ENCODE peak calls at places on chromosome 6, in nine cellular contexts. One of them, this sample, is unnamed.

GRCh38 chr6:111721677-111722219 is 116.1 kb upstream of the TRAF3IP2 start:
- DNase-seq in body of pancreas: no peak
- DNase-seq in adrenal gland: no peak
- DNase-seq in Peyer's patch: no peak
- DNase-seq in HCT116: peak; percentile 13
- DNase-seq in ovary: no peak
- DNase-seq in stomach: no peak
- DNase-seq in IMR-90: peak; percentile 44
- DNase-seq in spleen: no peak
- DNase-seq in this sample: no peak

GRCh38 chr6:142474446-142475289 is 172.9 kb downstream of the ADGRG6 start:
- DNase-seq in body of pancreas: no peak
- DNase-seq in adrenal gland: peak; percentile 15
- DNase-seq in Peyer's patch: peak; percentile 47
- DNase-seq in HCT116: peak; percentile 77
- DNase-seq in ovary: no peak
- DNase-seq in stomach: peak; percentile 31
- DNase-seq in IMR-90: peak; percentile 76
- DNase-seq in spleen: no peak
- DNase-seq in this sample: peak; percentile 51

GRCh38 chr6:151665329-151665728 is 142.2 kb upstream of the ESR1 start:
- DNase-seq in body of pancreas: no peak
- DNase-seq in adrenal gland: no peak
- DNase-seq in Peyer's patch: no peak
- DNase-seq in HCT116: no peak
- DNase-seq in ovary: no peak
- DNase-seq in stomach: no peak
- DNase-seq in IMR-90: no peak
- DNase-seq in spleen: no peak
- DNase-seq in this sample: no peak

GRCh38 chr6:44761046-44761445 is 373.5 kb downstream of the CDC5L start:
- DNase-seq in body of pancreas: no peak
- DNase-seq in adrenal gland: no peak
- DNase-seq in Peyer's patch: no peak
- DNase-seq in HCT116: peak; percentile 0
- DNase-seq in ovary: no peak
- DNase-seq in stomach: no peak
- DNase-seq in IMR-90: no peak
- DNase-seq in spleen: no peak
- DNase-seq in this sample: no peak

GRCh38 chr6:7707787-7708186 is 18.1 kb upstream of the BMP6 start:
- DNase-seq in body of pancreas: no peak
- DNase-seq in adrenal gland: no peak
- DNase-seq in Peyer's patch: no peak
- DNase-seq in HCT116: no peak
- DNase-seq in ovary: no peak
- DNase-seq in stomach: no peak
- DNase-seq in IMR-90: peak; percentile 61
- DNase-seq in spleen: no peak
- DNase-seq in this sample: no peak

GRCh38 chr6:134216304-134217029 is 101.4 kb downstream of the SGK1 start:
- DNase-seq in body of pancreas: no peak
- DNase-seq in adrenal gland: no peak
- DNase-seq in Peyer's patch: no peak
- DNase-seq in HCT116: no peak
- DNase-seq in ovary: no peak
- DNase-seq in stomach: no peak
- DNase-seq in IMR-90: no peak
- DNase-seq in spleen: no peak
- DNase-seq in this sample: no peak

GRCh38 chr6:6680524-6680923 is 92.0 kb downstream of the LY86 start:
- DNase-seq in body of pancreas: no peak
- DNase-seq in adrenal gland: no peak
- DNase-seq in Peyer's patch: no peak
- DNase-seq in HCT116: no peak
- DNase-seq in ovary: no peak
- DNase-seq in stomach: no peak
- DNase-seq in IMR-90: no peak
- DNase-seq in spleen: no peak
- DNase-seq in this sample: no peak

GRCh38 chr6:143234686-143235085 is 174.0 kb downstream of the AIG1 start:
- DNase-seq in body of pancreas: no peak
- DNase-seq in adrenal gland: no peak
- DNase-seq in Peyer's patch: no peak
- DNase-seq in HCT116: no peak
- DNase-seq in ovary: no peak
- DNase-seq in stomach: no peak
- DNase-seq in IMR-90: no peak
- DNase-seq in spleen: no peak
- DNase-seq in this sample: no peak

GRCh38 chr6:52539607-52540006 is 37.3 kb downstream of the TRAM2 start:
- DNase-seq in body of pancreas: no peak
- DNase-seq in adrenal gland: no peak
- DNase-seq in Peyer's patch: no peak
- DNase-seq in HCT116: no peak
- DNase-seq in ovary: no peak
- DNase-seq in stomach: no peak
- DNase-seq in IMR-90: peak; percentile 87
- DNase-seq in spleen: no peak
- DNase-seq in this sample: no peak

GRCh38 chr6:148293181-148293995 is 49.2 kb upstream of the SASH1 start:
- DNase-seq in body of pancreas: peak; percentile 51
- DNase-seq in adrenal gland: no peak
- DNase-seq in Peyer's patch: no peak
- DNase-seq in HCT116: no peak
- DNase-seq in ovary: peak; percentile 38
- DNase-seq in stomach: no peak
- DNase-seq in IMR-90: peak; percentile 26
- DNase-seq in spleen: no peak
- DNase-seq in this sample: peak; percentile 70

GRCh38 chr6:3446197-3446596 is 10.7 kb downstream of the SLC22A23 start:
- DNase-seq in body of pancreas: no peak
- DNase-seq in adrenal gland: no peak
- DNase-seq in Peyer's patch: no peak
- DNase-seq in HCT116: no peak
- DNase-seq in ovary: no peak
- DNase-seq in stomach: no peak
- DNase-seq in IMR-90: no peak
- DNase-seq in spleen: no peak
- DNase-seq in this sample: no peak

GRCh38 chr6:36953931-36954261 is 642 bp upstream of the PI16 start:
- DNase-seq in body of pancreas: no peak
- DNase-seq in adrenal gland: no peak
- DNase-seq in Peyer's patch: no peak
- DNase-seq in HCT116: no peak
- DNase-seq in ovary: no peak
- DNase-seq in stomach: no peak
- DNase-seq in IMR-90: no peak
- DNase-seq in spleen: peak; percentile 27
- DNase-seq in this sample: no peak

GRCh38 chr6:87824813-87825475 is 122.9 kb upstream of the AKIRIN2 start:
- DNase-seq in body of pancreas: no peak
- DNase-seq in adrenal gland: no peak
- DNase-seq in Peyer's patch: no peak
- DNase-seq in HCT116: no peak
- DNase-seq in ovary: no peak
- DNase-seq in stomach: no peak
- DNase-seq in IMR-90: no peak
- DNase-seq in spleen: no peak
- DNase-seq in this sample: no peak

GRCh38 chr6:111846511-111847409 is 26.5 kb downstream of the FYN start:
- DNase-seq in body of pancreas: no peak
- DNase-seq in adrenal gland: no peak
- DNase-seq in Peyer's patch: no peak
- DNase-seq in HCT116: no peak
- DNase-seq in ovary: no peak
- DNase-seq in stomach: no peak
- DNase-seq in IMR-90: no peak
- DNase-seq in spleen: no peak
- DNase-seq in this sample: peak; percentile 60

GRCh38 chr6:140160494-140160893 is 786.0 kb upstream of the CITED2 start:
- DNase-seq in body of pancreas: no peak
- DNase-seq in adrenal gland: no peak
- DNase-seq in Peyer's patch: no peak
- DNase-seq in HCT116: no peak
- DNase-seq in ovary: no peak
- DNase-seq in stomach: no peak
- DNase-seq in IMR-90: no peak
- DNase-seq in spleen: no peak
- DNase-seq in this sample: no peak

GRCh38 chr6:81683928-81684327 is 68.6 kb downstream of the TENT5A start:
- DNase-seq in body of pancreas: no peak
- DNase-seq in adrenal gland: no peak
- DNase-seq in Peyer's patch: no peak
- DNase-seq in HCT116: no peak
- DNase-seq in ovary: no peak
- DNase-seq in stomach: no peak
- DNase-seq in IMR-90: peak; percentile 64
- DNase-seq in spleen: no peak
- DNase-seq in this sample: no peak

GRCh38 chr6:37920667-37921066 is 101.1 kb downstream of the ZFAND3 start:
- DNase-seq in body of pancreas: no peak
- DNase-seq in adrenal gland: no peak
- DNase-seq in Peyer's patch: no peak
- DNase-seq in HCT116: no peak
- DNase-seq in ovary: no peak
- DNase-seq in stomach: no peak
- DNase-seq in IMR-90: no peak
- DNase-seq in spleen: no peak
- DNase-seq in this sample: no peak

GRCh38 chr6:120844084-120844483 is 490.2 kb downstream of the TBC1D32 start:
- DNase-seq in body of pancreas: no peak
- DNase-seq in adrenal gland: no peak
- DNase-seq in Peyer's patch: no peak
- DNase-seq in HCT116: no peak
- DNase-seq in ovary: no peak
- DNase-seq in stomach: no peak
- DNase-seq in IMR-90: no peak
- DNase-seq in spleen: no peak
- DNase-seq in this sample: no peak

GRCh38 chr6:42805297-42805861 is 23.5 kb downstream of the BICRAL start:
- DNase-seq in body of pancreas: no peak
- DNase-seq in adrenal gland: no peak
- DNase-seq in Peyer's patch: no peak
- DNase-seq in HCT116: no peak
- DNase-seq in ovary: no peak
- DNase-seq in stomach: no peak
- DNase-seq in IMR-90: no peak
- DNase-seq in spleen: no peak
- DNase-seq in this sample: no peak

GRCh38 chr6:121879149-121879548 is 443.7 kb downstream of the GJA1 start:
- DNase-seq in body of pancreas: no peak
- DNase-seq in adrenal gland: no peak
- DNase-seq in Peyer's patch: no peak
- DNase-seq in HCT116: no peak
- DNase-seq in ovary: no peak
- DNase-seq in stomach: no peak
- DNase-seq in IMR-90: peak; percentile 93
- DNase-seq in spleen: no peak
- DNase-seq in this sample: no peak

GRCh38 chr6:2714359-2714895 is 36.3 kb downstream of the MYLK4 start:
- DNase-seq in body of pancreas: no peak
- DNase-seq in adrenal gland: peak; percentile 74
- DNase-seq in Peyer's patch: no peak
- DNase-seq in HCT116: no peak
- DNase-seq in ovary: peak; percentile 16
- DNase-seq in stomach: no peak
- DNase-seq in IMR-90: peak; percentile 97
- DNase-seq in spleen: no peak
- DNase-seq in this sample: no peak

GRCh38 chr6:158661156-158661555 is 11.3 kb downstream of the SYTL3 start:
- DNase-seq in body of pancreas: no peak
- DNase-seq in adrenal gland: no peak
- DNase-seq in Peyer's patch: no peak
- DNase-seq in HCT116: no peak
- DNase-seq in ovary: no peak
- DNase-seq in stomach: no peak
- DNase-seq in IMR-90: no peak
- DNase-seq in spleen: no peak
- DNase-seq in this sample: no peak
- H3K27ac ChIP-seq in body of pancreas: no peak overlapping the region
- H3K27ac ChIP-seq in adrenal gland: no peak overlapping the region
- H3K27ac ChIP-seq in Peyer's patch: no peak overlapping the region
- H3K27ac ChIP-seq in HCT116: no peak overlapping the region
- H3K27ac ChIP-seq in ovary: no peak overlapping the region
- H3K27ac ChIP-seq in stomach: no peak overlapping the region
- H3K27ac ChIP-seq in IMR-90: no peak overlapping the region
- H3K27ac ChIP-seq in spleen: no peak overlapping the region
- H3K27ac ChIP-seq in this sample: no peak overlapping the region

DNA sequence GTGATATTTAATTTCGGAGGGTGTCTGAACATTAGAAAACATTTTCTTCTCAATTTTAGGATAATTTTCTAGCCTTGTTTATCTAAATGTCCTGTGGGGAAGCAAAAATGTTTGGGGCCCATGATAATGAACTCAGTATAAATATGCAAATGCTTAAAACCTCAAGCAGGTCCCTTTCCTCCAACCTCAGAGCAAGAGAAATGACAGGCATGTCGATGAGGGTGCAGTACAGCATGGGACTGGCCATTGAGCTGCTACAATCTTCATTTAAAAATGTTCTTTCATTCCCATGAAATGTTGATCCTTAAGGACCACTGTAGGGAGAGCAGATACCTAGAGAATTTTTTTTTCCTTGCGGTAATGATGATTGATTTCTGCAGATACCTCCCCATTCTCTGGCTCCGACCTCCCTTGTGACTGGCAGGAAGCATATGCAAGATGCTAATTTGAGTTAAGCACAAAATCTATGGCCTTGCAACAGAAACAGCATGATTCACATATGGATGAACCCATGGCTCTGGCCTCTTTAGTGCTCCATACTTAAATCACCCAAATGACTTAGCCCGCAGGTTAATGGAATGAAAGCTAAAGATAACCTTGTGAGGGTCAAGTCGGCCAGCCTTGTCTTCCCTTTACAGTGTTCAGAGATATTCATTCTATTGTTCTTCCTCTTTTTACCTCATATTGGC is 243.4 kb downstream of the SOX4 start:
- DNase-seq in body of pancreas: no peak
- DNase-seq in adrenal gland: no peak
- DNase-seq in Peyer's patch: no peak
- DNase-seq in HCT116: no peak
- DNase-seq in ovary: no peak
- DNase-seq in stomach: no peak
- DNase-seq in IMR-90: no peak
- DNase-seq in spleen: no peak
- DNase-seq in this sample: no peak
- H3K4me1 ChIP-seq in body of pancreas: no peaks in the 10 kb centered on the region
- H3K4me1 ChIP-seq in adrenal gland: no peaks in the 10 kb centered on the region
- H3K4me1 ChIP-seq in Peyer's patch: no peaks in the 10 kb centered on the region
- H3K4me1 ChIP-seq in HCT116: no peaks in the 10 kb centered on the region
- H3K4me1 ChIP-seq in ovary: peaks cover 2% of the 10 kb centered on the region
- H3K4me1 ChIP-seq in stomach: no peaks in the 10 kb centered on the region
- H3K4me1 ChIP-seq in IMR-90: peaks cover 5% of the 10 kb centered on the region
- H3K4me1 ChIP-seq in spleen: no peaks in the 10 kb centered on the region
- H3K4me1 ChIP-seq in this sample: no peaks in the 10 kb centered on the region

GRCh38 chr6:90493332-90493731 is 93.5 kb downstream of the MAP3K7 start:
- DNase-seq in body of pancreas: no peak
- DNase-seq in adrenal gland: no peak
- DNase-seq in Peyer's patch: no peak
- DNase-seq in HCT116: no peak
- DNase-seq in ovary: no peak
- DNase-seq in stomach: no peak
- DNase-seq in IMR-90: peak; percentile 54
- DNase-seq in spleen: no peak
- DNase-seq in this sample: no peak
- TF ChIP-seq POLR2A in body of pancreas: no peak
- TF ChIP-seq POLR2A in adrenal gland: no peak
- TF ChIP-seq POLR2A in Peyer's patch: no peak
- TF ChIP-seq POLR2A in HCT116: no peak
- TF ChIP-seq POLR2A in ovary: no peak
- TF ChIP-seq POLR2A in stomach: no peak
- TF ChIP-seq POLR2A in IMR-90: no peak
- TF ChIP-seq POLR2A in spleen: no peak
- TF ChIP-seq POLR2A in this sample: no peak

GRCh38 chr6:33317418-33317667 is 201 bp downstream of the ZBTB22 start:
- DNase-seq in body of pancreas: no peak
- DNase-seq in adrenal gland: peak; percentile 69
- DNase-seq in Peyer's patch: no peak
- DNase-seq in HCT116: no peak
- DNase-seq in ovary: no peak
- DNase-seq in stomach: no peak
- DNase-seq in IMR-90: no peak
- DNase-seq in spleen: no peak
- DNase-seq in this sample: no peak
- H3K27ac ChIP-seq in body of pancreas: peak overlapping the region; percentile 86
- H3K27ac ChIP-seq in adrenal gland: peak overlapping the region; percentile 81
- H3K27ac ChIP-seq in Peyer's patch: peak overlapping the region; percentile 89
- H3K27ac ChIP-seq in HCT116: no peak overlapping the region
- H3K27ac ChIP-seq in ovary: peak overlapping the region; percentile 81
- H3K27ac ChIP-seq in stomach: peak overlapping the region; percentile 97
- H3K27ac ChIP-seq in IMR-90: no peak overlapping the region
- H3K27ac ChIP-seq in spleen: peak overlapping the region; percentile 100
- H3K27ac ChIP-seq in this sample: peak overlapping the region; percentile 84